ENCODE peak calls at places on chromosomes 2 and 18, in six cellular contexts. C is activated naive CD4-positive, alpha-beta T cell treated with anti-CD3 and anti-CD28 coated beads, Interleukin-2, amount 50 U/mL, for 16 hours; R is mesendoderm; W is Panc1; L is COR-L47; M is stomach. N is an unnamed sample.

GRCh38 chr2:165793161-165793778 is 777 bp downstream of the GALNT3 start:
- DNase-seq in C (no peak), R (peak), W (no peak), L (peak), M (peak), N (no peak)

GRCh38 chr2:40173276-40173675 is 278.6 kb downstream of the SLC8A1 start:
- DNase-seq in C (no peak), R (no peak), W (no peak), L (no peak), M (no peak), N (no peak)

GRCh38 chr18:13198701-13199100 is 19.9 kb upstream of the LDLRAD4 start:
- DNase-seq in C (no peak), R (no peak), W (no peak), L (no peak), M (no peak), N (no peak)

GRCh38 chr2:33022989-33023731 is 76.4 kb downstream of the LTBP1 start:
- DNase-seq in C (no peak), R (no peak), W (peak), L (no peak), M (no peak), N (no peak)

GRCh38 chr2:232261776-232262175 is 116.8 kb upstream of the ALPP start:
- DNase-seq in C (no peak), R (no peak), W (no peak), L (no peak), M (no peak), N (no peak)

GRCh38 chr2:24920813-24921441 is 890 bp upstream of the ADCY3 start:
- DNase-seq in C (no peak), R (peak), W (no peak), L (no peak), M (no peak), N (no peak)

GRCh38 chr2:65364986-65365733 is 67.2 kb downstream of the SPRED2 start:
- DNase-seq in C (no peak), R (no peak), W (no peak), L (no peak), M (no peak), N (no peak)

GRCh38 chr2:227464356-227464755 is 7.6 kb upstream of the AGFG1 start:
- DNase-seq in C (no peak), R (no peak), W (no peak), L (no peak), M (no peak), N (no peak)

GRCh38 chr2:67880291-67880761 is 182.5 kb downstream of the C1D start:
- DNase-seq in C (no peak), R (peak), W (no peak), L (no peak), M (no peak), N (no peak)

GRCh38 chr2:1488851-1489250 is 75.6 kb downstream of the TPO start:
- DNase-seq in C (no peak), R (no peak), W (no peak), L (no peak), M (no peak), N (no peak)

GRCh38 chr2:147037048-147037447 is 807.8 kb upstream of the ACVR2A start:
- DNase-seq in C (no peak), R (no peak), W (no peak), L (no peak), M (no peak), N (no peak)

GRCh38 chr2:63735263-63735662 is 106.4 kb upstream of the UGP2 start:
- DNase-seq in C (no peak), R (no peak), W (no peak), L (no peak), M (no peak), N (no peak)

N was measured in stimulated activated CD8-positive, alpha-beta memory T cell treated with anti-CD3 and anti-CD28 coated beads, Interleukin-7, amount 100 ng/mL, for 24 hours.